ENCODE peak calls at places on chromosomes 11 and 22, in seven cellular contexts. One of them, this sample, is unnamed.

GRCh38 chr11:82854242-82854641 is 46.0 kb downstream of the PRCP start:
- DNase-seq in activated naive CD8-positive, alpha-beta T cell treated with anti-CD3 and anti-CD28 coated beads, Interleukin-2, amount 10 ng/mL, durations not matched to agents 7 days and 5 days: no peak
- DNase-seq in DMS79 treated with DMSO at 0.1 percent for 48 hours: no peak
- DNase-seq in HepG2: no peak
- DNase-seq in activated CD4-positive, alpha-beta T cell treated with anti-CD3 and anti-CD28 coated beads, Interleukin-2, amount 50 U/mL, for 48 hours: no peak
- DNase-seq in HT-29: no peak
- DNase-seq in activated T-cell treated with anti-CD3 and anti-CD28 coated beads for 1 hour: no peak
- DNase-seq in this sample: no peak

GRCh38 chr11:66328036-66328306 is 8.3 kb downstream of the RIN1 start:
- DNase-seq in HT-29: no peak
- DNase-seq in activated T-cell treated with anti-CD3 and anti-CD28 coated beads for 1 hour: no peak
- DNase-seq in activated naive CD8-positive, alpha-beta T cell treated with anti-CD3 and anti-CD28 coated beads, Interleukin-2, amount 10 ng/mL, durations not matched to agents 7 days and 5 days: peak; percentile 68
- DNase-seq in DMS79 treated with DMSO at 0.1 percent for 48 hours: no peak
- DNase-seq in activated CD4-positive, alpha-beta T cell treated with anti-CD3 and anti-CD28 coated beads, Interleukin-2, amount 50 U/mL, for 48 hours: no peak
- DNase-seq in HepG2: no peak
- DNase-seq in this sample: no peak

GRCh38 chr11:2461253-2462091 is 16.7 kb downstream of the KCNQ1 start:
- DNase-seq in activated naive CD8-positive, alpha-beta T cell treated with anti-CD3 and anti-CD28 coated beads, Interleukin-2, amount 10 ng/mL, durations not matched to agents 7 days and 5 days: no peak
- DNase-seq in HT-29: no peak
- DNase-seq in activated T-cell treated with anti-CD3 and anti-CD28 coated beads for 1 hour: no peak
- DNase-seq in DMS79 treated with DMSO at 0.1 percent for 48 hours: no peak
- DNase-seq in HepG2: no peak
- DNase-seq in activated CD4-positive, alpha-beta T cell treated with anti-CD3 and anti-CD28 coated beads, Interleukin-2, amount 50 U/mL, for 48 hours: no peak
- DNase-seq in this sample: no peak

GRCh38 chr11:120130176-120130980 is 7.5 kb downstream of the TRIM29 start:
- DNase-seq in HepG2: no peak
- DNase-seq in activated naive CD8-positive, alpha-beta T cell treated with anti-CD3 and anti-CD28 coated beads, Interleukin-2, amount 10 ng/mL, durations not matched to agents 7 days and 5 days: peak; percentile 6
- DNase-seq in HT-29: no peak
- DNase-seq in DMS79 treated with DMSO at 0.1 percent for 48 hours: no peak
- DNase-seq in activated T-cell treated with anti-CD3 and anti-CD28 coated beads for 1 hour: no peak
- DNase-seq in activated CD4-positive, alpha-beta T cell treated with anti-CD3 and anti-CD28 coated beads, Interleukin-2, amount 50 U/mL, for 48 hours: no peak
- DNase-seq in this sample: no peak

GRCh38 chr11:42407379-42407778 is 904.4 kb upstream of the API5 start:
- DNase-seq in HepG2: no peak
- DNase-seq in activated CD4-positive, alpha-beta T cell treated with anti-CD3 and anti-CD28 coated beads, Interleukin-2, amount 50 U/mL, for 48 hours: no peak
- DNase-seq in HT-29: peak; percentile 69
- DNase-seq in activated naive CD8-positive, alpha-beta T cell treated with anti-CD3 and anti-CD28 coated beads, Interleukin-2, amount 10 ng/mL, durations not matched to agents 7 days and 5 days: no peak
- DNase-seq in activated T-cell treated with anti-CD3 and anti-CD28 coated beads for 1 hour: no peak
- DNase-seq in DMS79 treated with DMSO at 0.1 percent for 48 hours: no peak
- DNase-seq in this sample: no peak

GRCh38 chr11:69934861-69935494 is 115.8 kb upstream of the FGF3 start:
- DNase-seq in activated T-cell treated with anti-CD3 and anti-CD28 coated beads for 1 hour: no peak
- DNase-seq in activated naive CD8-positive, alpha-beta T cell treated with anti-CD3 and anti-CD28 coated beads, Interleukin-2, amount 10 ng/mL, durations not matched to agents 7 days and 5 days: peak; percentile 9
- DNase-seq in activated CD4-positive, alpha-beta T cell treated with anti-CD3 and anti-CD28 coated beads, Interleukin-2, amount 50 U/mL, for 48 hours: no peak
- DNase-seq in HepG2: no peak
- DNase-seq in HT-29: peak; percentile 79
- DNase-seq in DMS79 treated with DMSO at 0.1 percent for 48 hours: no peak
- DNase-seq in this sample: no peak

GRCh38 chr11:63574856-63575602 is 11.8 kb upstream of the PLAAT2 start:
- DNase-seq in activated CD4-positive, alpha-beta T cell treated with anti-CD3 and anti-CD28 coated beads, Interleukin-2, amount 50 U/mL, for 48 hours: no peak
- DNase-seq in activated naive CD8-positive, alpha-beta T cell treated with anti-CD3 and anti-CD28 coated beads, Interleukin-2, amount 10 ng/mL, durations not matched to agents 7 days and 5 days: no peak
- DNase-seq in DMS79 treated with DMSO at 0.1 percent for 48 hours: no peak
- DNase-seq in HepG2: peak; percentile 76
- DNase-seq in activated T-cell treated with anti-CD3 and anti-CD28 coated beads for 1 hour: no peak
- DNase-seq in HT-29: peak; percentile 76
- DNase-seq in this sample: no peak

GRCh38 chr11:27904358-27905055 is 203.4 kb downstream of the KIF18A start:
- DNase-seq in activated CD4-positive, alpha-beta T cell treated with anti-CD3 and anti-CD28 coated beads, Interleukin-2, amount 50 U/mL, for 48 hours: no peak
- DNase-seq in activated naive CD8-positive, alpha-beta T cell treated with anti-CD3 and anti-CD28 coated beads, Interleukin-2, amount 10 ng/mL, durations not matched to agents 7 days and 5 days: no peak
- DNase-seq in DMS79 treated with DMSO at 0.1 percent for 48 hours: no peak
- DNase-seq in HepG2: no peak
- DNase-seq in activated T-cell treated with anti-CD3 and anti-CD28 coated beads for 1 hour: no peak
- DNase-seq in HT-29: no peak
- DNase-seq in this sample: no peak

GRCh38 chr11:6413791-6414231 is 5.1 kb downstream of the APBB1 start:
- DNase-seq in HT-29: no peak
- DNase-seq in activated T-cell treated with anti-CD3 and anti-CD28 coated beads for 1 hour: peak; percentile 52
- DNase-seq in DMS79 treated with DMSO at 0.1 percent for 48 hours: no peak
- DNase-seq in activated naive CD8-positive, alpha-beta T cell treated with anti-CD3 and anti-CD28 coated beads, Interleukin-2, amount 10 ng/mL, durations not matched to agents 7 days and 5 days: no peak
- DNase-seq in activated CD4-positive, alpha-beta T cell treated with anti-CD3 and anti-CD28 coated beads, Interleukin-2, amount 50 U/mL, for 48 hours: peak; percentile 67
- DNase-seq in HepG2: no peak
- DNase-seq in this sample: peak; percentile 87

GRCh38 chr11:116101737-116102275 is 597.6 kb upstream of the CADM1 start:
- DNase-seq in HepG2: no peak
- DNase-seq in activated T-cell treated with anti-CD3 and anti-CD28 coated beads for 1 hour: no peak
- DNase-seq in HT-29: no peak
- DNase-seq in DMS79 treated with DMSO at 0.1 percent for 48 hours: no peak
- DNase-seq in activated naive CD8-positive, alpha-beta T cell treated with anti-CD3 and anti-CD28 coated beads, Interleukin-2, amount 10 ng/mL, durations not matched to agents 7 days and 5 days: no peak
- DNase-seq in activated CD4-positive, alpha-beta T cell treated with anti-CD3 and anti-CD28 coated beads, Interleukin-2, amount 50 U/mL, for 48 hours: no peak
- DNase-seq in this sample: no peak

GRCh38 chr11:71996946-71997345 is 1.8 kb upstream of the IL18BP start:
- DNase-seq in HepG2: no peak
- DNase-seq in activated T-cell treated with anti-CD3 and anti-CD28 coated beads for 1 hour: no peak
- DNase-seq in DMS79 treated with DMSO at 0.1 percent for 48 hours: no peak
- DNase-seq in activated CD4-positive, alpha-beta T cell treated with anti-CD3 and anti-CD28 coated beads, Interleukin-2, amount 50 U/mL, for 48 hours: no peak
- DNase-seq in HT-29: no peak
- DNase-seq in activated naive CD8-positive, alpha-beta T cell treated with anti-CD3 and anti-CD28 coated beads, Interleukin-2, amount 10 ng/mL, durations not matched to agents 7 days and 5 days: no peak
- DNase-seq in this sample: no peak

GRCh38 chr22:23539135-23539838 is 40.8 kb downstream of the IGLL1 start:
- DNase-seq in DMS79 treated with DMSO at 0.1 percent for 48 hours: peak; percentile 69
- DNase-seq in HT-29: peak; percentile 85
- DNase-seq in activated T-cell treated with anti-CD3 and anti-CD28 coated beads for 1 hour: peak; percentile 58
- DNase-seq in activated naive CD8-positive, alpha-beta T cell treated with anti-CD3 and anti-CD28 coated beads, Interleukin-2, amount 10 ng/mL, durations not matched to agents 7 days and 5 days: peak; percentile 71
- DNase-seq in HepG2: peak; percentile 79
- DNase-seq in activated CD4-positive, alpha-beta T cell treated with anti-CD3 and anti-CD28 coated beads, Interleukin-2, amount 50 U/mL, for 48 hours: peak; percentile 75
- DNase-seq in this sample: peak; percentile 73

GRCh38 chr11:71433648-71434450 is 14.3 kb downstream of the DHCR7 start:
- DNase-seq in activated naive CD8-positive, alpha-beta T cell treated with anti-CD3 and anti-CD28 coated beads, Interleukin-2, amount 10 ng/mL, durations not matched to agents 7 days and 5 days: no peak
- DNase-seq in DMS79 treated with DMSO at 0.1 percent for 48 hours: no peak
- DNase-seq in HepG2: peak; percentile 68
- DNase-seq in HT-29: no peak
- DNase-seq in activated CD4-positive, alpha-beta T cell treated with anti-CD3 and anti-CD28 coated beads, Interleukin-2, amount 50 U/mL, for 48 hours: no peak
- DNase-seq in activated T-cell treated with anti-CD3 and anti-CD28 coated beads for 1 hour: no peak
- DNase-seq in this sample: no peak

GRCh38 chr11:64490562-64491216 is 100.3 kb upstream of the SLC22A12 start:
- DNase-seq in activated CD4-positive, alpha-beta T cell treated with anti-CD3 and anti-CD28 coated beads, Interleukin-2, amount 50 U/mL, for 48 hours: peak; percentile 1
- DNase-seq in HT-29: no peak
- DNase-seq in DMS79 treated with DMSO at 0.1 percent for 48 hours: no peak
- DNase-seq in activated T-cell treated with anti-CD3 and anti-CD28 coated beads for 1 hour: no peak
- DNase-seq in HepG2: no peak
- DNase-seq in activated naive CD8-positive, alpha-beta T cell treated with anti-CD3 and anti-CD28 coated beads, Interleukin-2, amount 10 ng/mL, durations not matched to agents 7 days and 5 days: peak; percentile 32
- DNase-seq in this sample: no peak

GRCh38 chr11:9180784-9181183 is 84.4 kb downstream of the DENND5A start:
- DNase-seq in activated naive CD8-positive, alpha-beta T cell treated with anti-CD3 and anti-CD28 coated beads, Interleukin-2, amount 10 ng/mL, durations not matched to agents 7 days and 5 days: no peak
- DNase-seq in HT-29: no peak
- DNase-seq in HepG2: no peak
- DNase-seq in activated T-cell treated with anti-CD3 and anti-CD28 coated beads for 1 hour: no peak
- DNase-seq in DMS79 treated with DMSO at 0.1 percent for 48 hours: no peak
- DNase-seq in activated CD4-positive, alpha-beta T cell treated with anti-CD3 and anti-CD28 coated beads, Interleukin-2, amount 50 U/mL, for 48 hours: no peak
- DNase-seq in this sample: no peak

GRCh38 chr11:69158301-69159152 is 2.8 kb downstream of the SMIM38 start:
- DNase-seq in HepG2: no peak
- DNase-seq in HT-29: no peak
- DNase-seq in activated T-cell treated with anti-CD3 and anti-CD28 coated beads for 1 hour: no peak
- DNase-seq in activated naive CD8-positive, alpha-beta T cell treated with anti-CD3 and anti-CD28 coated beads, Interleukin-2, amount 10 ng/mL, durations not matched to agents 7 days and 5 days: no peak
- DNase-seq in DMS79 treated with DMSO at 0.1 percent for 48 hours: no peak
- DNase-seq in activated CD4-positive, alpha-beta T cell treated with anti-CD3 and anti-CD28 coated beads, Interleukin-2, amount 50 U/mL, for 48 hours: no peak
- DNase-seq in this sample: no peak

GRCh38 chr22:24521791-24522245 is 26.7 kb downstream of the UPB1 start:
- DNase-seq in activated CD4-positive, alpha-beta T cell treated with anti-CD3 and anti-CD28 coated beads, Interleukin-2, amount 50 U/mL, for 48 hours: peak; percentile 38
- DNase-seq in activated naive CD8-positive, alpha-beta T cell treated with anti-CD3 and anti-CD28 coated beads, Interleukin-2, amount 10 ng/mL, durations not matched to agents 7 days and 5 days: peak; percentile 46
- DNase-seq in HepG2: peak; percentile 86
- DNase-seq in HT-29: peak; percentile 80
- DNase-seq in activated T-cell treated with anti-CD3 and anti-CD28 coated beads for 1 hour: no peak
- DNase-seq in DMS79 treated with DMSO at 0.1 percent for 48 hours: peak; percentile 75
- DNase-seq in this sample: peak; percentile 5

GRCh38 chr11:61834278-61835004 is 6.3 kb downstream of the FADS2 start:
- DNase-seq in HepG2: no peak
- DNase-seq in activated naive CD8-positive, alpha-beta T cell treated with anti-CD3 and anti-CD28 coated beads, Interleukin-2, amount 10 ng/mL, durations not matched to agents 7 days and 5 days: peak; percentile 76
- DNase-seq in HT-29: no peak
- DNase-seq in DMS79 treated with DMSO at 0.1 percent for 48 hours: peak; percentile 65
- DNase-seq in activated T-cell treated with anti-CD3 and anti-CD28 coated beads for 1 hour: no peak
- DNase-seq in activated CD4-positive, alpha-beta T cell treated with anti-CD3 and anti-CD28 coated beads, Interleukin-2, amount 50 U/mL, for 48 hours: peak; percentile 29
- DNase-seq in this sample: peak; percentile 43

GRCh38 chr11:65491614-65492386 is 7.0 kb upstream of the MALAT1 start:
- DNase-seq in activated naive CD8-positive, alpha-beta T cell treated with anti-CD3 and anti-CD28 coated beads, Interleukin-2, amount 10 ng/mL, durations not matched to agents 7 days and 5 days: no peak
- DNase-seq in HT-29: peak; percentile 98
- DNase-seq in DMS79 treated with DMSO at 0.1 percent for 48 hours: peak; percentile 98
- DNase-seq in HepG2: no peak
- DNase-seq in activated CD4-positive, alpha-beta T cell treated with anti-CD3 and anti-CD28 coated beads, Interleukin-2, amount 50 U/mL, for 48 hours: no peak
- DNase-seq in activated T-cell treated with anti-CD3 and anti-CD28 coated beads for 1 hour: no peak
- DNase-seq in this sample: no peak

GRCh38 chr11:119696378-119697157 is 32.4 kb downstream of the NECTIN1 start:
- DNase-seq in HepG2: no peak
- DNase-seq in HT-29: peak; percentile 81
- DNase-seq in activated naive CD8-positive, alpha-beta T cell treated with anti-CD3 and anti-CD28 coated beads, Interleukin-2, amount 10 ng/mL, durations not matched to agents 7 days and 5 days: no peak
- DNase-seq in activated T-cell treated with anti-CD3 and anti-CD28 coated beads for 1 hour: no peak
- DNase-seq in DMS79 treated with DMSO at 0.1 percent for 48 hours: peak; percentile 45
- DNase-seq in activated CD4-positive, alpha-beta T cell treated with anti-CD3 and anti-CD28 coated beads, Interleukin-2, amount 50 U/mL, for 48 hours: no peak
- DNase-seq in this sample: no peak

GRCh38 chr11:1149545-1149944 is 8.2 kb upstream of the MUC5AC start:
- DNase-seq in HepG2: no peak
- DNase-seq in activated naive CD8-positive, alpha-beta T cell treated with anti-CD3 and anti-CD28 coated beads, Interleukin-2, amount 10 ng/mL, durations not matched to agents 7 days and 5 days: no peak
- DNase-seq in HT-29: no peak
- DNase-seq in DMS79 treated with DMSO at 0.1 percent for 48 hours: no peak
- DNase-seq in activated CD4-positive, alpha-beta T cell treated with anti-CD3 and anti-CD28 coated beads, Interleukin-2, amount 50 U/mL, for 48 hours: no peak
- DNase-seq in activated T-cell treated with anti-CD3 and anti-CD28 coated beads for 1 hour: no peak
- DNase-seq in this sample: no peak

GRCh38 chr22:36028646-36029405 is at the start of gene RBFOX2:
- DNase-seq in HT-29: peak; percentile 88
- DNase-seq in activated naive CD8-positive, alpha-beta T cell treated with anti-CD3 and anti-CD28 coated beads, Interleukin-2, amount 10 ng/mL, durations not matched to agents 7 days and 5 days: peak; percentile 71
- DNase-seq in DMS79 treated with DMSO at 0.1 percent for 48 hours: peak; percentile 65
- DNase-seq in activated T-cell treated with anti-CD3 and anti-CD28 coated beads for 1 hour: peak; percentile 52
- DNase-seq in activated CD4-positive, alpha-beta T cell treated with anti-CD3 and anti-CD28 coated beads, Interleukin-2, amount 50 U/mL, for 48 hours: peak; percentile 83
- DNase-seq in HepG2: peak; percentile 91
- DNase-seq in this sample: peak; percentile 44

GRCh38 chr11:32809313-32809712 is 14.9 kb upstream of the CCDC73 start:
- DNase-seq in activated T-cell treated with anti-CD3 and anti-CD28 coated beads for 1 hour: peak; percentile 14
- DNase-seq in DMS79 treated with DMSO at 0.1 percent for 48 hours: peak; percentile 40
- DNase-seq in HT-29: peak; percentile 93
- DNase-seq in HepG2: peak; percentile 45
- DNase-seq in activated CD4-positive, alpha-beta T cell treated with anti-CD3 and anti-CD28 coated beads, Interleukin-2, amount 50 U/mL, for 48 hours: peak; percentile 64
- DNase-seq in activated naive CD8-positive, alpha-beta T cell treated with anti-CD3 and anti-CD28 coated beads, Interleukin-2, amount 10 ng/mL, durations not matched to agents 7 days and 5 days: peak; percentile 40
- DNase-seq in this sample: no peak

GRCh38 chr22:35393116-35394010 is 6.6 kb upstream of the MCM5 start:
- DNase-seq in DMS79 treated with DMSO at 0.1 percent for 48 hours: no peak
- DNase-seq in activated T-cell treated with anti-CD3 and anti-CD28 coated beads for 1 hour: no peak
- DNase-seq in HepG2: no peak
- DNase-seq in activated CD4-positive, alpha-beta T cell treated with anti-CD3 and anti-CD28 coated beads, Interleukin-2, amount 50 U/mL, for 48 hours: no peak
- DNase-seq in HT-29: no peak
- DNase-seq in activated naive CD8-positive, alpha-beta T cell treated with anti-CD3 and anti-CD28 coated beads, Interleukin-2, amount 10 ng/mL, durations not matched to agents 7 days and 5 days: no peak
- DNase-seq in this sample: no peak

GRCh38 chr11:10659339-10660216 is 34.0 kb downstream of the IRAG1 start:
- DNase-seq in DMS79 treated with DMSO at 0.1 percent for 48 hours: no peak
- DNase-seq in activated CD4-positive, alpha-beta T cell treated with anti-CD3 and anti-CD28 coated beads, Interleukin-2, amount 50 U/mL, for 48 hours: no peak
- DNase-seq in HT-29: peak; percentile 93
- DNase-seq in HepG2: peak; percentile 91
- DNase-seq in activated naive CD8-positive, alpha-beta T cell treated with anti-CD3 and anti-CD28 coated beads, Interleukin-2, amount 10 ng/mL, durations not matched to agents 7 days and 5 days: no peak
- DNase-seq in activated T-cell treated with anti-CD3 and anti-CD28 coated beads for 1 hour: no peak
- DNase-seq in this sample: no peak

GRCh38 chr11:74839971-74840370 is 91.3 kb downstream of the RNF169 start:
- DNase-seq in activated CD4-positive, alpha-beta T cell treated with anti-CD3 and anti-CD28 coated beads, Interleukin-2, amount 50 U/mL, for 48 hours: no peak
- DNase-seq in activated naive CD8-positive, alpha-beta T cell treated with anti-CD3 and anti-CD28 coated beads, Interleukin-2, amount 10 ng/mL, durations not matched to agents 7 days and 5 days: no peak
- DNase-seq in HT-29: no peak
- DNase-seq in DMS79 treated with DMSO at 0.1 percent for 48 hours: no peak
- DNase-seq in HepG2: no peak
- DNase-seq in activated T-cell treated with anti-CD3 and anti-CD28 coated beads for 1 hour: no peak
- DNase-seq in this sample: no peak

GRCh38 chr11:2968501-2968900 is 23.6 kb downstream of the NAP1L4 start:
- DNase-seq in HT-29: no peak
- DNase-seq in activated T-cell treated with anti-CD3 and anti-CD28 coated beads for 1 hour: no peak
- DNase-seq in HepG2: no peak
- DNase-seq in activated CD4-positive, alpha-beta T cell treated with anti-CD3 and anti-CD28 coated beads, Interleukin-2, amount 50 U/mL, for 48 hours: no peak
- DNase-seq in DMS79 treated with DMSO at 0.1 percent for 48 hours: no peak
- DNase-seq in activated naive CD8-positive, alpha-beta T cell treated with anti-CD3 and anti-CD28 coated beads, Interleukin-2, amount 10 ng/mL, durations not matched to agents 7 days and 5 days: no peak
- DNase-seq in this sample: no peak

GRCh38 chr11:57354699-57355098 is 16.5 kb downstream of the P2RX3 start:
- DNase-seq in HepG2: no peak
- DNase-seq in activated naive CD8-positive, alpha-beta T cell treated with anti-CD3 and anti-CD28 coated beads, Interleukin-2, amount 10 ng/mL, durations not matched to agents 7 days and 5 days: no peak
- DNase-seq in activated CD4-positive, alpha-beta T cell treated with anti-CD3 and anti-CD28 coated beads, Interleukin-2, amount 50 U/mL, for 48 hours: no peak
- DNase-seq in DMS79 treated with DMSO at 0.1 percent for 48 hours: no peak
- DNase-seq in activated T-cell treated with anti-CD3 and anti-CD28 coated beads for 1 hour: no peak
- DNase-seq in HT-29: no peak
- DNase-seq in this sample: no peak

GRCh38 chr22:23119492-23120414 is 22.0 kb downstream of the RSPH14 start:
- DNase-seq in HT-29: no peak
- DNase-seq in activated naive CD8-positive, alpha-beta T cell treated with anti-CD3 and anti-CD28 coated beads, Interleukin-2, amount 10 ng/mL, durations not matched to agents 7 days and 5 days: peak; percentile 48
- DNase-seq in HepG2: no peak
- DNase-seq in activated T-cell treated with anti-CD3 and anti-CD28 coated beads for 1 hour: peak; percentile 20
- DNase-seq in activated CD4-positive, alpha-beta T cell treated with anti-CD3 and anti-CD28 coated beads, Interleukin-2, amount 50 U/mL, for 48 hours: peak; percentile 63
- DNase-seq in DMS79 treated with DMSO at 0.1 percent for 48 hours: no peak
- DNase-seq in this sample: peak; percentile 24

GRCh38 chr22:27802389-27803079 is 978 bp upstream of the MN1 start:
- DNase-seq in activated CD4-positive, alpha-beta T cell treated with anti-CD3 and anti-CD28 coated beads, Interleukin-2, amount 50 U/mL, for 48 hours: no peak
- DNase-seq in activated T-cell treated with anti-CD3 and anti-CD28 coated beads for 1 hour: no peak
- DNase-seq in HT-29: no peak
- DNase-seq in DMS79 treated with DMSO at 0.1 percent for 48 hours: no peak
- DNase-seq in HepG2: no peak
- DNase-seq in activated naive CD8-positive, alpha-beta T cell treated with anti-CD3 and anti-CD28 coated beads, Interleukin-2, amount 10 ng/mL, durations not matched to agents 7 days and 5 days: no peak
- DNase-seq in this sample: no peak

GRCh38 chr22:29663230-29663826 is 56.5 kb upstream of the CABP7 start:
- DNase-seq in activated CD4-positive, alpha-beta T cell treated with anti-CD3 and anti-CD28 coated beads, Interleukin-2, amount 50 U/mL, for 48 hours: no peak
- DNase-seq in HT-29: no peak
- DNase-seq in activated naive CD8-positive, alpha-beta T cell treated with anti-CD3 and anti-CD28 coated beads, Interleukin-2, amount 10 ng/mL, durations not matched to agents 7 days and 5 days: no peak
- DNase-seq in DMS79 treated with DMSO at 0.1 percent for 48 hours: peak; percentile 54
- DNase-seq in activated T-cell treated with anti-CD3 and anti-CD28 coated beads for 1 hour: no peak
- DNase-seq in HepG2: no peak
- DNase-seq in this sample: no peak

GRCh38 chr11:61829806-61830205 is 1.7 kb downstream of the FADS2 start:
- DNase-seq in activated naive CD8-positive, alpha-beta T cell treated with anti-CD3 and anti-CD28 coated beads, Interleukin-2, amount 10 ng/mL, durations not matched to agents 7 days and 5 days: no peak
- DNase-seq in HT-29: no peak
- DNase-seq in activated CD4-positive, alpha-beta T cell treated with anti-CD3 and anti-CD28 coated beads, Interleukin-2, amount 50 U/mL, for 48 hours: no peak
- DNase-seq in DMS79 treated with DMSO at 0.1 percent for 48 hours: no peak
- DNase-seq in activated T-cell treated with anti-CD3 and anti-CD28 coated beads for 1 hour: no peak
- DNase-seq in HepG2: no peak
- DNase-seq in this sample: no peak

GRCh38 chr11:119323532-119324033 is 6.7 kb upstream of the MCAM start:
- DNase-seq in activated naive CD8-positive, alpha-beta T cell treated with anti-CD3 and anti-CD28 coated beads, Interleukin-2, amount 10 ng/mL, durations not matched to agents 7 days and 5 days: peak; percentile 79
- DNase-seq in activated CD4-positive, alpha-beta T cell treated with anti-CD3 and anti-CD28 coated beads, Interleukin-2, amount 50 U/mL, for 48 hours: peak; percentile 90
- DNase-seq in HT-29: peak; percentile 90
- DNase-seq in DMS79 treated with DMSO at 0.1 percent for 48 hours: peak; percentile 19
- DNase-seq in activated T-cell treated with anti-CD3 and anti-CD28 coated beads for 1 hour: peak; percentile 83
- DNase-seq in HepG2: peak; percentile 46
- DNase-seq in this sample: peak; percentile 77

GRCh38 chr11:111135101-111135500 is 110.4 kb upstream of the POU2AF2 start:
- DNase-seq in activated T-cell treated with anti-CD3 and anti-CD28 coated beads for 1 hour: no peak
- DNase-seq in activated naive CD8-positive, alpha-beta T cell treated with anti-CD3 and anti-CD28 coated beads, Interleukin-2, amount 10 ng/mL, durations not matched to agents 7 days and 5 days: no peak
- DNase-seq in DMS79 treated with DMSO at 0.1 percent for 48 hours: no peak
- DNase-seq in activated CD4-positive, alpha-beta T cell treated with anti-CD3 and anti-CD28 coated beads, Interleukin-2, amount 50 U/mL, for 48 hours: no peak
- DNase-seq in HepG2: no peak
- DNase-seq in HT-29: no peak
- DNase-seq in this sample: no peak

This sample was measured in stimulated activated naive CD4-positive, alpha-beta T cell.